ENCODE peak calls at places on chromosomes 6 and 20, in ten cellular contexts. B, W, G, V, C, Y, J, R, T and U are unnamed samples.

GRCh38 chr6:148495029-148495428 is 152.4 kb downstream of the SASH1 start:
- DNase-seq in B (no peak), W (no peak), G (no peak), V (no peak), C (no peak), Y (no peak), J (no peak), R (no peak), T (no peak), U (no peak)

GRCh38 chr6:163310096-163310972 is 104.2 kb upstream of the QKI start:
- DNase-seq in B (no peak), W (no peak), G (no peak), V (no peak), C (no peak), Y (no peak), J (no peak), R (no peak), T (no peak), U (no peak)

GRCh38 chr6:127738423-127738822 is 161.4 kb downstream of the C6orf58 start:
- DNase-seq in B (no peak), W (no peak), G (no peak), V (no peak), C (no peak), Y (no peak), J (no peak), R (no peak), T (no peak), U (no peak)

GRCh38 chr6:121557146-121557545 is 121.7 kb downstream of the GJA1 start:
- DNase-seq in B (no peak), W (no peak), G (no peak), V (no peak), C (no peak), Y (no peak), J (no peak), R (no peak), T (no peak), U (no peak)

GRCh38 chr6:147554281-147554680 is 45.8 kb downstream of the SAMD5 start:
- DNase-seq in B (no peak), W (no peak), G (no peak), V (no peak), C (no peak), Y (no peak), J (no peak), R (no peak), T (no peak), U (no peak)

GRCh38 chr6:37024665-37025337 is 19.3 kb downstream of the FGD2 start:
- DNase-seq in B (no peak), W (peak; percentile 27), G (peak; percentile 41), V (peak; percentile 3), C (no peak), Y (peak; percentile 34), J (no peak), R (no peak), T (no peak), U (no peak)

GRCh38 chr20:8837396-8837795 is 231.5 kb upstream of the PLCB4 start:
- DNase-seq in B (no peak), W (no peak), G (peak; percentile 83), V (no peak), C (no peak), Y (no peak), J (no peak), R (no peak), T (peak; percentile 45), U (no peak)

GRCh38 chr6:112690497-112691202 is 343.5 kb downstream of the RFPL4B start:
- DNase-seq in B (no peak), W (no peak), G (peak; percentile 95), V (no peak), C (no peak), Y (peak; percentile 78), J (peak; percentile 89), R (no peak), T (no peak), U (peak; percentile 4)

GRCh38 chr6:150229775-150230561 is 87.1 kb downstream of the PPP1R14C start:
- DNase-seq in B (peak; percentile 14), W (no peak), G (no peak), V (peak; percentile 36), C (no peak), Y (no peak), J (no peak), R (no peak), T (peak; percentile 64), U (no peak)